ENCODE peak calls at places on chromosomes 13 and 19, in eight cellular contexts. K, D, V, I, F, B, Y and T are unnamed samples.
A peak's percentile ranks its signal among the peaks of the same experiment; 100 is the strongest.

GRCh38 chr13:32330438-32330837 is 15.1 kb downstream of the BRCA2 start:
- DNase-seq in K (no peak), D (no peak), V (no peak), I (peak; percentile 90), F (peak; percentile 90), B (no peak), Y (no peak), T (no peak)

GRCh38 chr13:99941086-99941485 is 30.5 kb downstream of the ZIC5 start:
- DNase-seq in K (no peak), D (no peak), V (no peak), I (no peak), F (no peak), B (no peak), Y (no peak), T (no peak)

GRCh38 chr13:22040810-22041364 is 370.0 kb downstream of the FGF9 start:
- DNase-seq in K (no peak), D (no peak), V (peak; percentile 55), I (no peak), F (no peak), B (peak; percentile 10), Y (no peak), T (no peak)

GRCh38 chr19:42421591-42422031 is 5.6 kb downstream of the LIPE start:
- DNase-seq in K (no peak), D (no peak), V (peak; percentile 56), I (peak; percentile 48), F (peak; percentile 90), B (no peak), Y (peak; percentile 96), T (no peak)

GRCh38 chr19:52269338-52270261 is at the start of gene ZNF766:
- DNase-seq in K (peak; percentile 98), D (peak; percentile 52), V (peak; percentile 98), I (peak; percentile 98), F (peak; percentile 98), B (peak; percentile 90), Y (peak; percentile 98), T (peak; percentile 96)

GRCh38 chr19:45103200-45103624 is 10.2 kb downstream of the PPP1R37 start:
- DNase-seq in K (peak; percentile 29), D (no peak), V (no peak), I (no peak), F (peak; percentile 73), B (no peak), Y (no peak), T (peak; percentile 48)

GRCh38 chr13:35817642-35818576 is 313.3 kb downstream of the DCLK1 start:
- DNase-seq in K (no peak), D (no peak), V (no peak), I (no peak), F (no peak), B (no peak), Y (no peak), T (no peak)

GRCh38 chr13:42532561-42533335 is 41.2 kb upstream of the TNFSF11 start:
- DNase-seq in K (no peak), D (no peak), V (no peak), I (no peak), F (no peak), B (no peak), Y (no peak), T (no peak)

GRCh38 chr13:103638706-103639105 is 572.5 kb upstream of the SLC10A2 start:
- DNase-seq in K (no peak), D (no peak), V (no peak), I (no peak), F (no peak), B (no peak), Y (no peak), T (no peak)

GRCh38 chr13:22594041-22594440 is 586.7 kb upstream of the SGCG start:
- DNase-seq in K (no peak), D (no peak), V (no peak), I (no peak), F (no peak), B (no peak), Y (no peak), T (no peak)

GRCh38 chr19:16268676-16269319 is 55.8 kb upstream of the KLF2 start:
- DNase-seq in K (peak; percentile 54), D (no peak), V (no peak), I (no peak), F (no peak), B (no peak), Y (no peak), T (peak; percentile 40)

GRCh38 chr13:111036665-111037064 is 78.4 kb upstream of the ARHGEF7 start:
- DNase-seq in K (no peak), D (no peak), V (no peak), I (no peak), F (no peak), B (no peak), Y (no peak), T (no peak)

GRCh38 chr13:90884066-90884465 is 463.4 kb upstream of the MIR17HG start:
- DNase-seq in K (no peak), D (no peak), V (no peak), I (no peak), F (no peak), B (no peak), Y (no peak), T (no peak)

GRCh38 chr19:6779204-6779603 is 6.7 kb downstream of the VAV1 start:
- DNase-seq in K (no peak), D (no peak), V (no peak), I (peak; percentile 36), F (no peak), B (no peak), Y (no peak), T (no peak)

GRCh38 chr19:44807652-44808462 is 1.0 kb upstream of the BCAM start:
- DNase-seq in K (no peak), D (no peak), V (peak; percentile 57), I (peak; percentile 23), F (peak; percentile 61), B (peak; percentile 82), Y (peak; percentile 34), T (no peak)

GRCh38 chr19:48770734-48771472 is 15.6 kb downstream of the FGF21 start:
- DNase-seq in K (no peak), D (no peak), V (no peak), I (no peak), F (no peak), B (no peak), Y (no peak), T (no peak)

GRCh38 chr19:41994521-41994971 is 516 bp upstream of the ATP1A3 start:
- DNase-seq in K (no peak), D (no peak), V (no peak), I (no peak), F (no peak), B (no peak), Y (no peak), T (no peak)

GRCh38 chr13:75867718-75868117 is 231.6 kb downstream of the LMO7 start:
- DNase-seq in K (no peak), D (no peak), V (no peak), I (no peak), F (no peak), B (no peak), Y (no peak), T (no peak)

GRCh38 chr19:41930926-41931592 is 2.8 kb upstream of the ERFL start:
- DNase-seq in K (no peak), D (no peak), V (no peak), I (peak; percentile 53), F (no peak), B (no peak), Y (no peak), T (no peak)

GRCh38 chr13:51942189-51942588 is 69.1 kb downstream of the ATP7B start:
- DNase-seq in K (peak; percentile 23), D (no peak), V (no peak), I (no peak), F (no peak), B (no peak), Y (no peak), T (peak; percentile 59)

GRCh38 chr19:12314553-12314952 is 18.9 kb downstream of the ZNF563 start:
- DNase-seq in K (no peak), D (no peak), V (no peak), I (no peak), F (no peak), B (no peak), Y (no peak), T (no peak)

GRCh38 chr19:18093439-18094161 is 4.0 kb upstream of the MAST3 start:
- DNase-seq in K (no peak), D (no peak), V (no peak), I (peak; percentile 56), F (peak; percentile 42), B (peak; percentile 52), Y (no peak), T (no peak)

GRCh38 chr13:50129923-50130685 is 114.9 kb downstream of the KCNRG start:
- DNase-seq in K (peak; percentile 32), D (no peak), V (no peak), I (peak; percentile 78), F (peak; percentile 65), B (peak; percentile 6), Y (peak; percentile 53), T (no peak)

GRCh38 chr13:45374917-45375316 is 33.9 kb upstream of the TPT1 start:
- DNase-seq in K (no peak), D (no peak), V (no peak), I (peak; percentile 58), F (peak; percentile 27), B (no peak), Y (no peak), T (no peak)

GRCh38 chr19:39211731-39212376 is 7.8 kb upstream of the SYCN start:
- DNase-seq in K (no peak), D (no peak), V (no peak), I (peak; percentile 24), F (no peak), B (no peak), Y (no peak), T (no peak)

GRCh38 chr13:113491982-113492381 is 1.5 kb upstream of the DCUN1D2 start:
- DNase-seq in K (no peak), D (no peak), V (no peak), I (no peak), F (no peak), B (no peak), Y (no peak), T (no peak)
- H3K4me3 ChIP-seq in K (no peak overlapping the region), D (peak overlapping the region; percentile 75), V (peak overlapping the region; percentile 84), I (peak overlapping the region; percentile 89), F (peak overlapping the region; percentile 94), B (peak overlapping the region; percentile 89), Y (peak overlapping the region; percentile 80), T (no peak overlapping the region)

GRCh38 chr19:7905298-7905697 is 1.6 kb downstream of the MAP2K7 start:
- DNase-seq in K (no peak), D (no peak), V (peak; percentile 13), I (no peak), F (no peak), B (no peak), Y (no peak), T (no peak)
- H3K4me3 ChIP-seq in K (no peak overlapping the region), D (peak overlapping the region; percentile 91), V (no peak overlapping the region), I (peak overlapping the region; percentile 83), F (peak overlapping the region; percentile 90), B (no peak overlapping the region), Y (no peak overlapping the region), T (no peak overlapping the region)

GRCh38 chr19:1066251-1066747 is 668 bp upstream of the ARHGAP45 start:
- DNase-seq in K (no peak), D (no peak), V (no peak), I (no peak), F (no peak), B (no peak), Y (no peak), T (no peak)
- H3K4me3 ChIP-seq in K (peak overlapping the region; percentile 89), D (no peak overlapping the region), V (no peak overlapping the region), I (no peak overlapping the region), F (no peak overlapping the region), B (peak overlapping the region; percentile 40), Y (no peak overlapping the region), T (peak overlapping the region; percentile 98)

DNA sequence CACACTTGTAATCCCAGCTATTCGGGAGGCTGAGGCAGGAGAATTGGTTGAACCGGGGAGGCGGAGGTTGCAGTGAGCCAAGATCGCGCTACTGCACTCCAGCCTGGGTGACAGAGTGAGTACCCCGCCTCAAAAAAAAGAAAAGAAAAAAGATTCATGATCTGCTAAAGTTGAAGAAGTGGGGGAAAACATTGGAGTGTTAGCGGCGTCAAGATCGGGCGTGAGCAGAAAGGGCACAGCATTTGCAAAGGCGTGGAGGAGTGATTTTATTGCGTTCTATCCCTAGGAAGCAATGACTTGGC is 874 bp upstream of the DNM2 start:
- DNase-seq in K (no peak), D (no peak), V (no peak), I (no peak), F (no peak), B (no peak), Y (no peak), T (no peak)
- H3K4me3 ChIP-seq in K (peak overlapping the region; percentile 19), D (peak overlapping the region; percentile 41), V (no peak overlapping the region), I (peak overlapping the region; percentile 57), F (peak overlapping the region; percentile 16), B (no peak overlapping the region), Y (no peak overlapping the region), T (peak overlapping the region; percentile 15)